ENCODE peak calls at places on chromosomes 7 and 10, in ten cellular contexts. One of them, this sample, is unnamed.

GRCh38 chr10:117720931-117721826 is 178.6 kb downstream of the EMX2 start:
- DNase-seq in prostate gland: no peak
- DNase-seq in HCT116: no peak
- DNase-seq in Ammon's horn: no peak
- DNase-seq in epithelial cell of esophagus: no peak
- DNase-seq in A549: no peak
- DNase-seq in substantia nigra: no peak
- DNase-seq in adrenal gland: no peak
- DNase-seq in iris pigment epithelial cell: no peak
- DNase-seq in adipocyte: no peak
- DNase-seq in this sample: no peak

GRCh38 chr7:128167316-128167691 is 73.8 kb upstream of the LEP start:
- DNase-seq in prostate gland: no peak
- DNase-seq in HCT116: no peak
- DNase-seq in Ammon's horn: peak; percentile 62
- DNase-seq in epithelial cell of esophagus: peak; percentile 50
- DNase-seq in A549: peak; percentile 72
- DNase-seq in substantia nigra: peak; percentile 22
- DNase-seq in adrenal gland: peak; percentile 39
- DNase-seq in iris pigment epithelial cell: peak; percentile 64
- DNase-seq in adipocyte: peak; percentile 58
- DNase-seq in this sample: peak; percentile 59

GRCh38 chr7:78510580-78511188 is 712.1 kb downstream of the PHTF2 start:
- DNase-seq in prostate gland: peak; percentile 27
- DNase-seq in HCT116: peak; percentile 8
- DNase-seq in Ammon's horn: peak; percentile 73
- DNase-seq in epithelial cell of esophagus: peak; percentile 61
- DNase-seq in A549: peak; percentile 7
- DNase-seq in substantia nigra: peak; percentile 39
- DNase-seq in adrenal gland: peak; percentile 49
- DNase-seq in iris pigment epithelial cell: peak; percentile 49
- DNase-seq in adipocyte: peak; percentile 77
- DNase-seq in this sample: peak; percentile 37

GRCh38 chr10:124168581-124168980 is 75.2 kb upstream of the CHST15 start:
- DNase-seq in prostate gland: no peak
- DNase-seq in HCT116: no peak
- DNase-seq in Ammon's horn: no peak
- DNase-seq in epithelial cell of esophagus: no peak
- DNase-seq in A549: no peak
- DNase-seq in substantia nigra: no peak
- DNase-seq in adrenal gland: no peak
- DNase-seq in iris pigment epithelial cell: no peak
- DNase-seq in adipocyte: no peak
- DNase-seq in this sample: no peak

GRCh38 chr10:75146780-75147179 is 35.3 kb downstream of the SAMD8 start:
- DNase-seq in prostate gland: no peak
- DNase-seq in HCT116: no peak
- DNase-seq in Ammon's horn: no peak
- DNase-seq in epithelial cell of esophagus: peak; percentile 69
- DNase-seq in A549: no peak
- DNase-seq in substantia nigra: no peak
- DNase-seq in adrenal gland: no peak
- DNase-seq in iris pigment epithelial cell: no peak
- DNase-seq in adipocyte: no peak
- DNase-seq in this sample: no peak

GRCh38 chr7:8773518-8773917 is 340.1 kb downstream of the NXPH1 start:
- DNase-seq in prostate gland: no peak
- DNase-seq in HCT116: no peak
- DNase-seq in Ammon's horn: no peak
- DNase-seq in epithelial cell of esophagus: no peak
- DNase-seq in A549: no peak
- DNase-seq in substantia nigra: no peak
- DNase-seq in adrenal gland: no peak
- DNase-seq in iris pigment epithelial cell: no peak
- DNase-seq in adipocyte: no peak
- DNase-seq in this sample: no peak

GRCh38 chr10:133454204-133454893 is 604 bp downstream of the SCART1 start:
- DNase-seq in prostate gland: no peak
- DNase-seq in HCT116: no peak
- DNase-seq in Ammon's horn: no peak
- DNase-seq in epithelial cell of esophagus: no peak
- DNase-seq in A549: no peak
- DNase-seq in substantia nigra: no peak
- DNase-seq in adrenal gland: no peak
- DNase-seq in iris pigment epithelial cell: no peak
- DNase-seq in adipocyte: no peak
- DNase-seq in this sample: no peak

GRCh38 chr7:26363465-26363864 is 71.8 kb downstream of the SNX10 start:
- DNase-seq in prostate gland: no peak
- DNase-seq in HCT116: no peak
- DNase-seq in Ammon's horn: no peak
- DNase-seq in epithelial cell of esophagus: no peak
- DNase-seq in A549: no peak
- DNase-seq in substantia nigra: no peak
- DNase-seq in adrenal gland: no peak
- DNase-seq in iris pigment epithelial cell: no peak
- DNase-seq in adipocyte: no peak
- DNase-seq in this sample: no peak

GRCh38 chr7:15839415-15840100 is 153.1 kb upstream of the MEOX2 start:
- DNase-seq in prostate gland: no peak
- DNase-seq in HCT116: no peak
- DNase-seq in Ammon's horn: peak; percentile 11
- DNase-seq in epithelial cell of esophagus: no peak
- DNase-seq in A549: no peak
- DNase-seq in substantia nigra: no peak
- DNase-seq in adrenal gland: peak; percentile 33
- DNase-seq in iris pigment epithelial cell: no peak
- DNase-seq in adipocyte: no peak
- DNase-seq in this sample: no peak

GRCh38 chr7:81231203-81231922 is 312.5 kb upstream of the SEMA3C start:
- DNase-seq in prostate gland: no peak
- DNase-seq in HCT116: no peak
- DNase-seq in Ammon's horn: no peak
- DNase-seq in epithelial cell of esophagus: no peak
- DNase-seq in A549: no peak
- DNase-seq in substantia nigra: no peak
- DNase-seq in adrenal gland: no peak
- DNase-seq in iris pigment epithelial cell: no peak
- DNase-seq in adipocyte: no peak
- DNase-seq in this sample: peak; percentile 52

GRCh38 chr7:47381132-47381495 is 200.8 kb downstream of the TNS3 start:
- DNase-seq in prostate gland: no peak
- DNase-seq in HCT116: no peak
- DNase-seq in Ammon's horn: peak; percentile 32
- DNase-seq in epithelial cell of esophagus: no peak
- DNase-seq in A549: no peak
- DNase-seq in substantia nigra: no peak
- DNase-seq in adrenal gland: no peak
- DNase-seq in iris pigment epithelial cell: no peak
- DNase-seq in adipocyte: no peak
- DNase-seq in this sample: no peak

GRCh38 chr10:27240891-27241639 is 468 bp upstream of the ACBD5 start:
- DNase-seq in prostate gland: peak; percentile 21
- DNase-seq in HCT116: no peak
- DNase-seq in Ammon's horn: peak; percentile 25
- DNase-seq in epithelial cell of esophagus: peak; percentile 27
- DNase-seq in A549: no peak
- DNase-seq in substantia nigra: peak; percentile 49
- DNase-seq in adrenal gland: peak; percentile 59
- DNase-seq in iris pigment epithelial cell: peak; percentile 25
- DNase-seq in adipocyte: peak; percentile 28
- DNase-seq in this sample: no peak

GRCh38 chr10:101749033-101749432 is 26.9 kb downstream of the FGF8 start:
- DNase-seq in prostate gland: no peak
- DNase-seq in HCT116: peak; percentile 10
- DNase-seq in Ammon's horn: no peak
- DNase-seq in epithelial cell of esophagus: no peak
- DNase-seq in A549: no peak
- DNase-seq in substantia nigra: no peak
- DNase-seq in adrenal gland: no peak
- DNase-seq in iris pigment epithelial cell: no peak
- DNase-seq in adipocyte: no peak
- DNase-seq in this sample: no peak

GRCh38 chr10:5465976-5466450 is 33.4 kb downstream of the CALML5 start:
- DNase-seq in prostate gland: no peak
- DNase-seq in HCT116: no peak
- DNase-seq in Ammon's horn: no peak
- DNase-seq in epithelial cell of esophagus: no peak
- DNase-seq in A549: no peak
- DNase-seq in substantia nigra: no peak
- DNase-seq in adrenal gland: no peak
- DNase-seq in iris pigment epithelial cell: no peak
- DNase-seq in adipocyte: no peak
- DNase-seq in this sample: no peak

GRCh38 chr10:132489053-132489703 is 48.4 kb upstream of the INPP5A start:
- DNase-seq in prostate gland: no peak
- DNase-seq in HCT116: no peak
- DNase-seq in Ammon's horn: no peak
- DNase-seq in epithelial cell of esophagus: no peak
- DNase-seq in A549: no peak
- DNase-seq in substantia nigra: no peak
- DNase-seq in adrenal gland: peak; percentile 9
- DNase-seq in iris pigment epithelial cell: peak; percentile 15
- DNase-seq in adipocyte: peak; percentile 60
- DNase-seq in this sample: no peak

GRCh38 chr10:124743188-124744046 is 761 bp downstream of the FAM53B start:
- DNase-seq in prostate gland: no peak
- DNase-seq in HCT116: no peak
- DNase-seq in Ammon's horn: peak; percentile 25
- DNase-seq in epithelial cell of esophagus: peak; percentile 57
- DNase-seq in A549: peak; percentile 54
- DNase-seq in substantia nigra: no peak
- DNase-seq in adrenal gland: peak; percentile 60
- DNase-seq in iris pigment epithelial cell: peak; percentile 44
- DNase-seq in adipocyte: peak; percentile 75
- DNase-seq in this sample: no peak

GRCh38 chr10:21092683-21093524 is 195.8 kb upstream of the NEBL start:
- DNase-seq in prostate gland: no peak
- DNase-seq in HCT116: no peak
- DNase-seq in Ammon's horn: no peak
- DNase-seq in epithelial cell of esophagus: peak; percentile 4
- DNase-seq in A549: no peak
- DNase-seq in substantia nigra: no peak
- DNase-seq in adrenal gland: peak; percentile 26
- DNase-seq in iris pigment epithelial cell: peak; percentile 31
- DNase-seq in adipocyte: no peak
- DNase-seq in this sample: no peak

GRCh38 chr7:157739056-157739455 is 402.3 kb downstream of the DNAJB6 start:
- DNase-seq in prostate gland: no peak
- DNase-seq in HCT116: no peak
- DNase-seq in Ammon's horn: no peak
- DNase-seq in epithelial cell of esophagus: no peak
- DNase-seq in A549: no peak
- DNase-seq in substantia nigra: no peak
- DNase-seq in adrenal gland: no peak
- DNase-seq in iris pigment epithelial cell: no peak
- DNase-seq in adipocyte: no peak
- DNase-seq in this sample: no peak

GRCh38 chr10:32151876-32152275 is 95.7 kb upstream of the KIF5B start:
- DNase-seq in prostate gland: no peak
- DNase-seq in HCT116: no peak
- DNase-seq in Ammon's horn: no peak
- DNase-seq in epithelial cell of esophagus: peak; percentile 54
- DNase-seq in A549: no peak
- DNase-seq in substantia nigra: no peak
- DNase-seq in adrenal gland: no peak
- DNase-seq in iris pigment epithelial cell: no peak
- DNase-seq in adipocyte: no peak
- DNase-seq in this sample: no peak

GRCh38 chr7:77888998-77889397 is 90.4 kb downstream of the PHTF2 start:
- DNase-seq in prostate gland: no peak
- DNase-seq in HCT116: no peak
- DNase-seq in Ammon's horn: no peak
- DNase-seq in epithelial cell of esophagus: no peak
- DNase-seq in A549: no peak
- DNase-seq in substantia nigra: no peak
- DNase-seq in adrenal gland: no peak
- DNase-seq in iris pigment epithelial cell: no peak
- DNase-seq in adipocyte: no peak
- DNase-seq in this sample: no peak

GRCh38 chr10:43239756-43240155 is 27.1 kb downstream of the RASGEF1A start:
- DNase-seq in prostate gland: no peak
- DNase-seq in HCT116: no peak
- DNase-seq in Ammon's horn: no peak
- DNase-seq in epithelial cell of esophagus: no peak
- DNase-seq in A549: no peak
- DNase-seq in substantia nigra: no peak
- DNase-seq in adrenal gland: no peak
- DNase-seq in iris pigment epithelial cell: no peak
- DNase-seq in adipocyte: no peak
- DNase-seq in this sample: no peak

GRCh38 chr7:40469481-40469880 is 334.7 kb downstream of the SUGCT start:
- DNase-seq in prostate gland: no peak
- DNase-seq in HCT116: no peak
- DNase-seq in Ammon's horn: no peak
- DNase-seq in epithelial cell of esophagus: peak; percentile 1
- DNase-seq in A549: no peak
- DNase-seq in substantia nigra: no peak
- DNase-seq in adrenal gland: no peak
- DNase-seq in iris pigment epithelial cell: peak; percentile 89
- DNase-seq in adipocyte: peak; percentile 94
- DNase-seq in this sample: no peak

GRCh38 chr10:31961264-31961663 is 32.6 kb upstream of the ARHGAP12 start:
- DNase-seq in prostate gland: peak; percentile 75
- DNase-seq in HCT116: no peak
- DNase-seq in Ammon's horn: no peak
- DNase-seq in epithelial cell of esophagus: peak; percentile 34
- DNase-seq in A549: no peak
- DNase-seq in substantia nigra: no peak
- DNase-seq in adrenal gland: no peak
- DNase-seq in iris pigment epithelial cell: no peak
- DNase-seq in adipocyte: no peak
- DNase-seq in this sample: peak; percentile 65

GRCh38 chr10:119933179-119933578 is 40.6 kb downstream of the SEC23IP start:
- DNase-seq in prostate gland: no peak
- DNase-seq in HCT116: no peak
- DNase-seq in Ammon's horn: peak; percentile 49
- DNase-seq in epithelial cell of esophagus: no peak
- DNase-seq in A549: peak; percentile 11
- DNase-seq in substantia nigra: no peak
- DNase-seq in adrenal gland: no peak
- DNase-seq in iris pigment epithelial cell: no peak
- DNase-seq in adipocyte: peak; percentile 12
- DNase-seq in this sample: peak; percentile 6

GRCh38 chr7:55086413-55087201 is 67.8 kb downstream of the EGFR start:
- DNase-seq in prostate gland: no peak
- DNase-seq in HCT116: peak; percentile 64
- DNase-seq in Ammon's horn: no peak
- DNase-seq in epithelial cell of esophagus: peak; percentile 44
- DNase-seq in A549: no peak
- DNase-seq in substantia nigra: no peak
- DNase-seq in adrenal gland: peak; percentile 54
- DNase-seq in iris pigment epithelial cell: peak; percentile 85
- DNase-seq in adipocyte: peak; percentile 79
- DNase-seq in this sample: no peak

GRCh38 chr10:74058071-74058470 is 60.2 kb downstream of the VCL start:
- DNase-seq in prostate gland: no peak
- DNase-seq in HCT116: no peak
- DNase-seq in Ammon's horn: no peak
- DNase-seq in epithelial cell of esophagus: no peak
- DNase-seq in A549: no peak
- DNase-seq in substantia nigra: no peak
- DNase-seq in adrenal gland: no peak
- DNase-seq in iris pigment epithelial cell: no peak
- DNase-seq in adipocyte: no peak
- DNase-seq in this sample: no peak

GRCh38 chr10:6678211-6678803 is 98.2 kb upstream of the PRKCQ start:
- DNase-seq in prostate gland: peak; percentile 14
- DNase-seq in HCT116: peak; percentile 47
- DNase-seq in Ammon's horn: peak; percentile 72
- DNase-seq in epithelial cell of esophagus: peak; percentile 59
- DNase-seq in A549: peak; percentile 44
- DNase-seq in substantia nigra: peak; percentile 35
- DNase-seq in adrenal gland: peak; percentile 47
- DNase-seq in iris pigment epithelial cell: peak; percentile 39
- DNase-seq in adipocyte: peak; percentile 56
- DNase-seq in this sample: no peak

GRCh38 chr7:1666251-1666778 is 3.8 kb upstream of the ELFN1 start:
- DNase-seq in prostate gland: no peak
- DNase-seq in HCT116: no peak
- DNase-seq in Ammon's horn: no peak
- DNase-seq in epithelial cell of esophagus: no peak
- DNase-seq in A549: peak; percentile 69
- DNase-seq in substantia nigra: no peak
- DNase-seq in adrenal gland: peak; percentile 9
- DNase-seq in iris pigment epithelial cell: no peak
- DNase-seq in adipocyte: peak; percentile 56
- DNase-seq in this sample: no peak